ENCODE peak calls at places on chromosome 18, in four cellular contexts. Y, M, H and P are unnamed samples.

GRCh38 chr18:24930478-24930877 is 421.5 kb downstream of the ZNF521 start:
- DNase-seq in Y (no peak), M (no peak), H (no peak), P (no peak)

GRCh38 chr18:74489631-74490030 is 6.5 kb upstream of the CNDP2 start:
- DNase-seq in Y (peak; percentile 46), M (no peak), H (no peak), P (no peak)

GRCh38 chr18:26086959-26087358 is 3.5 kb downstream of the SS18 start:
- DNase-seq in Y (no peak), M (no peak), H (no peak), P (no peak)

GRCh38 chr18:59814872-59815271 is 84.9 kb upstream of the PMAIP1 start:
- DNase-seq in Y (peak; percentile 96), M (no peak), H (no peak), P (no peak)

GRCh38 chr18:53798516-53798915 is 426.0 kb downstream of the MBD2 start:
- DNase-seq in Y (no peak), M (no peak), H (no peak), P (no peak)

GRCh38 chr18:74899554-74899953 is 301.9 kb downstream of the ZNF407 start:
- DNase-seq in Y (no peak), M (no peak), H (no peak), P (no peak)

GRCh38 chr18:75074196-75075015 is 134.5 kb downstream of the PTGR3 start:
- DNase-seq in Y (no peak), M (no peak), H (no peak), P (no peak)

GRCh38 chr18:13510594-13510993 is 215.8 kb downstream of the FAM210A start:
- DNase-seq in Y (no peak), M (no peak), H (no peak), P (no peak)

GRCh38 chr18:58996131-58996632 is 131.5 kb downstream of the ZNF532 start:
- DNase-seq in Y (peak; percentile 91), M (no peak), H (no peak), P (no peak)

GRCh38 chr18:24811963-24812681 is 351.7 kb downstream of the HRH4 start:
- DNase-seq in Y (no peak), M (no peak), H (no peak), P (no peak)

GRCh38 chr18:13362051-13362450 is 143.5 kb downstream of the LDLRAD4 start:
- DNase-seq in Y (no peak), M (no peak), H (no peak), P (no peak)

GRCh38 chr18:42025974-42026625 is 71.1 kb downstream of the PIK3C3 start:
- DNase-seq in Y (no peak), M (no peak), H (no peak), P (no peak)

GRCh38 chr18:57077786-57078552 is 68.9 kb upstream of the BOD1L2 start:
- DNase-seq in Y (no peak), M (no peak), H (no peak), P (peak; percentile 80)

GRCh38 chr18:44802508-44802907 is 121.8 kb downstream of the SETBP1 start:
- DNase-seq in Y (peak; percentile 9), M (no peak), H (no peak), P (no peak)

GRCh38 chr18:36493349-36494281 is 196.1 kb downstream of the FHOD3 start:
- DNase-seq in Y (peak; percentile 51), M (peak; percentile 38), H (no peak), P (no peak)

GRCh38 chr18:9296233-9297006 is 38.2 kb upstream of the TWSG1 start:
- DNase-seq in Y (peak; percentile 18), M (no peak), H (no peak), P (no peak)

GRCh38 chr18:25097119-25098114 is 254.5 kb downstream of the ZNF521 start:
- DNase-seq in Y (peak; percentile 73), M (no peak), H (no peak), P (no peak)

GRCh38 chr18:12872408-12872807 is 11.6 kb downstream of the PTPN2 start:
- DNase-seq in Y (no peak), M (no peak), H (no peak), P (no peak)

GRCh38 chr18:73895701-73896100 is 251.9 kb downstream of the FBXO15 start:
- DNase-seq in Y (no peak), M (peak; percentile 33), H (no peak), P (no peak)

GRCh38 chr18:51637881-51638280 is 440.4 kb upstream of the MEX3C start:
- DNase-seq in Y (no peak), M (no peak), H (no peak), P (no peak)

GRCh38 chr18:59114160-59114559 is 25.5 kb upstream of the SEC11C start:
- DNase-seq in Y (peak; percentile 14), M (no peak), H (no peak), P (no peak)

GRCh38 chr18:49842656-49843055 is 29.3 kb upstream of the ACAA2 start:
- DNase-seq in Y (no peak), M (no peak), H (no peak), P (no peak)
- H3K4me3 ChIP-seq in Y (no peak overlapping the region), M (no peak overlapping the region), H (no peak overlapping the region), P (no peak overlapping the region)

DNA sequence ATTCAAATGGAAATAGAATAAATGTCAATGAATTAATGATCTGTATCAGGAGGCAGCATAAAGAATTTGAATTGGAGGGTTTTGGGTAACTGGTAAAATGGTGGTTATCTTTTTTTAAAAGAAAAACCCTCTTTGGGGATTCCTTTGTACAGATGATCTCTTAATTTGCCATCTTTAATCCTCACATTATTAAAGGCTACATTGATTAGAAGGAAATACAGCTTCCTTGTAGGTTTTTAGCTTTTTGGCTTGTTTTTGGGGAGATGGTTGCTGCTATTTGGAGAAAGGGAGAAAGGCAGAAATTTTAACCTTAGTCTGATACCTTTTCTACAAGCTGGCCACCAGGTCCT is 600 bp upstream of the MAPRE2 start:
- DNase-seq in Y (no peak), M (no peak), H (no peak), P (no peak)
- H3K4me3 ChIP-seq in Y (no peak overlapping the region), M (peak overlapping the region; percentile 72), H (no peak overlapping the region), P (peak overlapping the region; percentile 91)

GRCh38 chr18:34709631-34710429 is at the start of gene DTNA:
- DNase-seq in Y (peak; percentile 96), M (no peak), H (peak; percentile 19), P (no peak)

GRCh38 chr18:34704823-34705222 is 5.3 kb upstream of the DTNA start:
- DNase-seq in Y (no peak), M (no peak), H (no peak), P (no peak)

GRCh38 chr18:34709104-34709503 is 994 bp upstream of the DTNA start:
- DNase-seq in Y (peak; percentile 87), M (no peak), H (no peak), P (no peak)

GRCh38 chr18:34707670-34708069 is 2.4 kb upstream of the DTNA start:
- DNase-seq in Y (peak; percentile 92), M (no peak), H (peak; percentile 63), P (no peak)

DNA sequence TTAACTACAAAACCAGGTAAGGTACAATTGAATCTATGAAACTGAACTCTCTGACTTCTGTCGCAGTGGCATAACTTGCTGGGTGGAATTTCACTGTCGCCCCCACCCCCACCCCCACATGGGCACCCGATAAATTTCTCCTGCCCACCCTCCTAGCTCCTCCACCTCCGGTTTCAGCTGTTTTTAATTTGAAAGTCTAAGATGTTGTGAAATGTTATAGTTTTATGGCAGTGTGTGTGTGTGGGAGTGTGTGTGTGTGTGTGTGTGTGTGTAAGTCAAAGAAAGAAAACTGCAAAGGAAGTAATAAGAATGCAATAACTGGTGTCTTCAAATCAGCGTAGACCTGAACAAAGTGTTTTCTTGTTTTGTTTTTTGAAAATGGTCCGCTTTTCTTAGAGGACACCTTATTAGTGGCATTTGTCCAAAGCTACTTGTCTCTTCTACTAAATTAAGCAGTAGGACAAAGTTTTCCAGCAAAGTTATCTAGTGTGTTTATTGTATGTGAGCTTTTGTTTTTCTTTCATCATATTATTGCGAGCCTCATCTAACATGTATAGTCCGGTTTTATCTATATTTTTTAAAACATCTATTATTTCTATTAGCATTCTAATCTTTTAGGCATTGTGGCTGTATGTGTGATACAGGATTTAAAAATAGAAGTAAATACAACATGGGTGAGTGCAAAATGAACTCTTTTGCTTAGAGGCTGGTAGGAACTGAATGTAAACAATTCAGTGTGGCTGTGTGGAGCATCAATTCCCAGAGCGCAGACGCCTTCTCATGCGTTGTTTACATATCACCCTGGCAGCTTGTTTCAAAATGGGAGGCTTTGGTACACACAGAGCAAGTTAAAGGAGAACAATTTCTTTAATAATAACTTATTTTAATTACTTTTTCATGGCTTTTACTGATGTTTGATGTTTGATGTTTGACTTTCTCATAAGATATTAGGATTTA is 610 bp downstream of the DTNA start:
- DNase-seq in Y (peak; percentile 66), M (no peak), H (no peak), P (no peak)
- H3K4me3 ChIP-seq in Y (peak overlapping the region; percentile 37), M (no peak overlapping the region), H (no peak overlapping the region), P (no peak overlapping the region)

DNA sequence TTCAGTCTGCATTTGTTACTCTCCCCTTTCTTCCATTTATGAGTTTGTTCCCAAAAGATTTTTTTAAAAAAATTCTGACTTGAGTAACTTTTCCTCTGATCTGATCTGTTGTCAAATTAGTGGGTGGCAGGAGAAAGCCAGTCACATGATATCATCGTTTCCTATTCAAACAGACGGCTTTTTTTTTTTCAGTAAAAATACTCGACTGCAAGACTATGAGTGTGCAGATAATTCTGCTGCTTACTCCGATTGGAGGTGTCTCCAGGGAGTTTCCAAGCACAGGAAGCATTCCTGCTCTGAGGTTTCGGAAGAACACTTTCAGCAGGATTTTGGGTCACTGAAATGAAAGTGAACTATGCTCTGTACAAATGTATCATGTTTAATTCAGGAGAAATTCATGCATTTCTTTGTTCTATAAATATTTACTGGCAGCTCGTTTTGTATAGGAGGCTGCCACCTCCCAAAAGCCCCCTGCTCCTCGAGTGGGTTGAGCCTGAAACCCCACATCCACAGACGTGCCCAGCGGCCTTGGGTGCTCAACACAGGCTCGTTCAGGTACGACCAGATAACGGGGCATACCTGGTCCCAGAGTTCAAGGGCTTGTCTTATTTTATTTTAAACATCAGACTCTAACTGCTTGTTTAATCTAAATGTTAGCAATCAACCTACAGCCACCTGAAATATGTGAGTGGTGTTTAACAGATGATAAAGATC is 126.9 kb upstream of the ZNF516 start:
- DNase-seq in Y (peak; percentile 62), M (no peak), H (no peak), P (no peak)
- H3K4me3 ChIP-seq in Y (peak overlapping the region; percentile 10), M (no peak overlapping the region), H (no peak overlapping the region), P (no peak overlapping the region)

GRCh38 chr18:10559566-10560456 is 34.0 kb downstream of the NAPG start:
- DNase-seq in Y (peak; percentile 28), M (peak; percentile 61), H (no peak), P (no peak)
- H3K4me3 ChIP-seq in Y (no peak overlapping the region), M (peak overlapping the region; percentile 19), H (no peak overlapping the region), P (no peak overlapping the region)

DNA sequence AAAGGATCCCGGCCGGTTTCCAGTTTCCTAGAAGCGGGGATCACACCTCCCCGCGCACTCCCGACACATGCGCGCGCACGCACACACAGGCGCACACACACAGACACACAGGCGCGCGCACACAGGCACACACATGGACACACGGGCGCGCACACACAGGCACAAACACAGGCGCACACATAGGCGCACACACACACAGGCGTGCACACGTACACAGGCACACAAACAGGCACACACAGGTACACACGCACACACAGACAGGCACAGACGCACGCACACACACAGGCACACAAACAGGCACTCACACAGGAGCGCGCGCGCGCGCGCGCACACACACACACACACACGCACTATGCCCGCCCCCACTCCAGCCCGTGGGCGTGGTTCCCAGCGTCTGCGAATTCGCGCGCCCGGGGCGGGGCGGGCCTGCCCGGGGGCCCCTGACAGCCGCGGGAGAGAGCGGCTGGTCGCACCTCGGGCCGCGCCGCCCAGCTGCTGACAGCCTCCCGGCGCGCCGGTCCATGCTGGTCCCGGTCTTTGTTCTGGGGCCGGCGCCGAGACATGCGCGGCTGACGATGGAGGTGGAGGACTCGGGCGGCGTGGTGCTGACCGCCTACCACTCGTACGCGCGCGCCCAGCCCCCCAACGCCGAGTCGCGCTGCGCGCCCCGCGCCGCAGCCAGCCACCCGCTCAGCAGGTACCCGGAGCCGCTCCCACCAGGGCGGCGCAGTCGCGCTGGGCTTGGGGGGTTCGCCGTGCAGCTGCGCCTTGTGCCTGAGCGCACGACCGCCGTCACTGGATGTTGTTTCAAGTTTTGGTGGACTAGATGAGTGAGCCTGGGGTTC is at the start of gene ARHGAP28:
- DNase-seq in Y (peak; percentile 92), M (peak; percentile 91), H (peak; percentile 40), P (peak; percentile 87)
- H3K4me3 ChIP-seq in Y (peak within 1 kb of the TSS; percentile 68), M (peak within 1 kb of the TSS; percentile 69), H (peak within 1 kb of the TSS; percentile 48), P (peak within 1 kb of the TSS; percentile 50)